ENCODE peak calls at places on chromosomes 5 and 9, in four cellular contexts. R, T, O and U are unnamed samples.

GRCh38 chr5:61339764-61340163 is 7.7 kb downstream of the ZSWIM6 start:
- ATAC-seq in R (no peak), T (no peak), O (no peak), U (no peak)

GRCh38 chr5:133754575-133755169 is 142.3 kb upstream of the FSTL4 start:
- ATAC-seq in R (peak), T (no peak), O (peak), U (peak)

GRCh38 chr5:178231736-178232123 is 872 bp downstream of the PHYKPL start:
- ATAC-seq in R (peak), T (peak), O (peak), U (peak)

GRCh38 chr5:72108200-72109050 is 1.1 kb downstream of the MAP1B start:
- ATAC-seq in R (peak), T (no peak), O (peak), U (no peak)

GRCh38 chr9:127525426-127526188 is 74.3 kb downstream of the LRSAM1 start:
- ATAC-seq in R (peak), T (no peak), O (no peak), U (peak)

GRCh38 chr5:136730426-136730825 is 365.1 kb upstream of the TRPC7 start:
- ATAC-seq in R (no peak), T (no peak), O (no peak), U (peak)

GRCh38 chr5:56851258-56851941 is 36.1 kb downstream of the MAP3K1 start:
- ATAC-seq in R (no peak), T (no peak), O (peak), U (peak)

GRCh38 chr9:106862946-106863740 is at the start of gene ZNF462:
- ATAC-seq in R (no peak), T (peak), O (peak), U (no peak)

GRCh38 chr5:55597014-55597981 is 62.5 kb upstream of the PLPP1 start:
- ATAC-seq in R (no peak), T (peak), O (peak), U (no peak)

GRCh38 chr5:115494570-115495289 is 49.8 kb downstream of the FEM1C start:
- ATAC-seq in R (no peak), T (no peak), O (no peak), U (peak)

GRCh38 chr5:179755022-179755421 is 22.4 kb downstream of the MAML1 start:
- ATAC-seq in R (no peak), T (no peak), O (peak), U (no peak)

GRCh38 chr5:86337667-86338460 is 279.9 kb upstream of the COX7C start:
- ATAC-seq in R (no peak), T (no peak), O (no peak), U (no peak)

GRCh38 chr9:21752003-21752402 is 50.4 kb upstream of the MTAP start:
- ATAC-seq in R (no peak), T (no peak), O (no peak), U (no peak)

GRCh38 chr5:36606052-36606436 is 362 bp upstream of the SLC1A3 start:
- ATAC-seq in R (no peak), T (no peak), O (peak), U (no peak)

GRCh38 chr5:158431369-158432029 is 572.6 kb upstream of the CLINT1 start:
- ATAC-seq in R (peak), T (no peak), O (no peak), U (no peak)

GRCh38 chr5:65927497-65928340 is 1.3 kb downstream of the ERBIN start:
- ATAC-seq in R (peak), T (no peak), O (peak), U (peak)

GRCh38 chr9:115328677-115329076 is 210.7 kb upstream of the TNC start:
- ATAC-seq in R (no peak), T (no peak), O (no peak), U (no peak)

GRCh38 chr5:14250094-14250777 is 107.1 kb downstream of the TRIO start:
- ATAC-seq in R (no peak), T (no peak), O (peak), U (no peak)

GRCh38 chr5:115463985-115464384 is 80.6 kb downstream of the FEM1C start:
- ATAC-seq in R (no peak), T (no peak), O (no peak), U (no peak)

GRCh38 chr9:68427216-68427994 is 71.0 kb downstream of the PGM5 start:
- ATAC-seq in R (no peak), T (no peak), O (no peak), U (no peak)

GRCh38 chr9:37922391-37923120 is 18.6 kb upstream of the SLC25A51 start:
- ATAC-seq in R (no peak), T (no peak), O (peak), U (no peak)

GRCh38 chr5:14036514-14036913 is 92.0 kb upstream of the DNAH5 start:
- ATAC-seq in R (no peak), T (no peak), O (no peak), U (no peak)

GRCh38 chr9:4507731-4508130 is 17.5 kb downstream of the SLC1A1 start:
- ATAC-seq in R (no peak), T (no peak), O (no peak), U (no peak)

GRCh38 chr5:16385516-16386090 is 80.0 kb downstream of the ZNF622 start:
- ATAC-seq in R (no peak), T (no peak), O (no peak), U (no peak)

GRCh38 chr9:87871425-87872078 is 11.1 kb upstream of the SPATA31E1 start:
- ATAC-seq in R (no peak), T (no peak), O (no peak), U (no peak)

GRCh38 chr9:71357346-71357745 is 235.9 kb upstream of the TRPM3 start:
- ATAC-seq in R (no peak), T (no peak), O (no peak), U (no peak)

GRCh38 chr9:33184947-33185346 is 17.8 kb upstream of the B4GALT1 start:
- ATAC-seq in R (no peak), T (no peak), O (no peak), U (no peak)

GRCh38 chr5:96863114-96863513 is 13.2 kb upstream of the ERAP2 start:
- ATAC-seq in R (no peak), T (no peak), O (no peak), U (peak)

GRCh38 chr5:142947427-142947709 is 177.2 kb downstream of the ARHGAP26 start:
- ATAC-seq in R (no peak), T (no peak), O (no peak), U (no peak)

GRCh38 chr9:126319651-126320050 is 7.0 kb upstream of the MVB12B start:
- ATAC-seq in R (no peak), T (no peak), O (no peak), U (no peak)

GRCh38 chr5:156474251-156474650 is 147.3 kb downstream of the SGCD start:
- ATAC-seq in R (no peak), T (no peak), O (no peak), U (no peak)